ENCODE peak calls at places on chromosome 20, in ten cellular contexts. One of them, this sample, is unnamed.

GRCh38 chr20:11035211-11035610 is 361.4 kb upstream of the JAG1 start:
- DNase-seq in EH: peak
- DNase-seq in amygdala: no peak
- DNase-seq in AG08395: no peak
- DNase-seq in dermis microvascular lymphatic vessel endothelial cell: no peak
- DNase-seq in SHP77 treated with DMSO at 0.1 percent for 48 hours: no peak
- DNase-seq in T-helper 2 cell: no peak
- DNase-seq in EL: peak
- DNase-seq in left lung: no peak
- DNase-seq in stimulated activated CD4-positive, alpha-beta T cell treated with anti-CD3 and anti-CD28 coated beads, Interleukin-12 subunit alpha, Interleukin-12 subunit beta, amount 100 ng/mL, for 48 hours: no peak
- DNase-seq in this sample: peak

GRCh38 chr20:2140561-2140960 is 38.9 kb downstream of the STK35 start:
- DNase-seq in stimulated activated CD4-positive, alpha-beta T cell treated with anti-CD3 and anti-CD28 coated beads, Interleukin-12 subunit alpha, Interleukin-12 subunit beta, amount 100 ng/mL, for 48 hours: no peak
- DNase-seq in AG08395: peak
- DNase-seq in EH: peak
- DNase-seq in EL: peak
- DNase-seq in SHP77 treated with DMSO at 0.1 percent for 48 hours: no peak
- DNase-seq in dermis microvascular lymphatic vessel endothelial cell: no peak
- DNase-seq in amygdala: no peak
- DNase-seq in T-helper 2 cell: no peak
- DNase-seq in left lung: no peak
- DNase-seq in this sample: no peak

GRCh38 chr20:19903168-19903676 is 113.9 kb upstream of the NAA20 start:
- DNase-seq in stimulated activated CD4-positive, alpha-beta T cell treated with anti-CD3 and anti-CD28 coated beads, Interleukin-12 subunit alpha, Interleukin-12 subunit beta, amount 100 ng/mL, for 48 hours: no peak
- DNase-seq in AG08395: no peak
- DNase-seq in dermis microvascular lymphatic vessel endothelial cell: peak
- DNase-seq in amygdala: no peak
- DNase-seq in EH: no peak
- DNase-seq in SHP77 treated with DMSO at 0.1 percent for 48 hours: peak
- DNase-seq in left lung: no peak
- DNase-seq in T-helper 2 cell: no peak
- DNase-seq in EL: no peak
- DNase-seq in this sample: peak

GRCh38 chr20:45343867-45344721 is 4.1 kb downstream of the SDC4 start:
- DNase-seq in stimulated activated CD4-positive, alpha-beta T cell treated with anti-CD3 and anti-CD28 coated beads, Interleukin-12 subunit alpha, Interleukin-12 subunit beta, amount 100 ng/mL, for 48 hours: no peak
- DNase-seq in amygdala: peak
- DNase-seq in dermis microvascular lymphatic vessel endothelial cell: peak
- DNase-seq in AG08395: peak
- DNase-seq in T-helper 2 cell: no peak
- DNase-seq in EH: peak
- DNase-seq in left lung: no peak
- DNase-seq in EL: peak
- DNase-seq in SHP77 treated with DMSO at 0.1 percent for 48 hours: no peak
- DNase-seq in this sample: peak

GRCh38 chr20:53943522-53944291 is 126.7 kb downstream of the BCAS1 start:
- DNase-seq in SHP77 treated with DMSO at 0.1 percent for 48 hours: no peak
- DNase-seq in stimulated activated CD4-positive, alpha-beta T cell treated with anti-CD3 and anti-CD28 coated beads, Interleukin-12 subunit alpha, Interleukin-12 subunit beta, amount 100 ng/mL, for 48 hours: no peak
- DNase-seq in EH: peak
- DNase-seq in dermis microvascular lymphatic vessel endothelial cell: peak
- DNase-seq in left lung: no peak
- DNase-seq in EL: peak
- DNase-seq in amygdala: no peak
- DNase-seq in T-helper 2 cell: no peak
- DNase-seq in AG08395: peak
- DNase-seq in this sample: peak

GRCh38 chr20:40962733-40963504 is 65.7 kb upstream of the TOP1 start:
- DNase-seq in SHP77 treated with DMSO at 0.1 percent for 48 hours: no peak
- DNase-seq in AG08395: peak
- DNase-seq in T-helper 2 cell: peak
- DNase-seq in dermis microvascular lymphatic vessel endothelial cell: peak
- DNase-seq in left lung: peak
- DNase-seq in EL: peak
- DNase-seq in stimulated activated CD4-positive, alpha-beta T cell treated with anti-CD3 and anti-CD28 coated beads, Interleukin-12 subunit alpha, Interleukin-12 subunit beta, amount 100 ng/mL, for 48 hours: peak
- DNase-seq in amygdala: no peak
- DNase-seq in EH: peak
- DNase-seq in this sample: peak

GRCh38 chr20:18314786-18315406 is 26.6 kb downstream of the ZNF133 start:
- DNase-seq in EL: peak
- DNase-seq in T-helper 2 cell: no peak
- DNase-seq in AG08395: peak
- DNase-seq in left lung: no peak
- DNase-seq in amygdala: no peak
- DNase-seq in dermis microvascular lymphatic vessel endothelial cell: no peak
- DNase-seq in SHP77 treated with DMSO at 0.1 percent for 48 hours: no peak
- DNase-seq in EH: peak
- DNase-seq in stimulated activated CD4-positive, alpha-beta T cell treated with anti-CD3 and anti-CD28 coated beads, Interleukin-12 subunit alpha, Interleukin-12 subunit beta, amount 100 ng/mL, for 48 hours: no peak
- DNase-seq in this sample: peak

GRCh38 chr20:60204601-60205000 is 246.4 kb downstream of the CDH26 start:
- DNase-seq in AG08395: no peak
- DNase-seq in EL: no peak
- DNase-seq in EH: no peak
- DNase-seq in stimulated activated CD4-positive, alpha-beta T cell treated with anti-CD3 and anti-CD28 coated beads, Interleukin-12 subunit alpha, Interleukin-12 subunit beta, amount 100 ng/mL, for 48 hours: no peak
- DNase-seq in T-helper 2 cell: no peak
- DNase-seq in SHP77 treated with DMSO at 0.1 percent for 48 hours: no peak
- DNase-seq in dermis microvascular lymphatic vessel endothelial cell: no peak
- DNase-seq in left lung: no peak
- DNase-seq in amygdala: no peak
- DNase-seq in this sample: no peak

GRCh38 chr20:6744805-6745204 is 22.7 kb upstream of the BMP2 start:
- DNase-seq in AG08395: no peak
- DNase-seq in T-helper 2 cell: no peak
- DNase-seq in EH: peak
- DNase-seq in left lung: no peak
- DNase-seq in EL: no peak
- DNase-seq in dermis microvascular lymphatic vessel endothelial cell: no peak
- DNase-seq in stimulated activated CD4-positive, alpha-beta T cell treated with anti-CD3 and anti-CD28 coated beads, Interleukin-12 subunit alpha, Interleukin-12 subunit beta, amount 100 ng/mL, for 48 hours: no peak
- DNase-seq in SHP77 treated with DMSO at 0.1 percent for 48 hours: no peak
- DNase-seq in amygdala: no peak
- DNase-seq in this sample: peak

GRCh38 chr20:1777476-1777820 is 117.8 kb upstream of the SIRPA start:
- DNase-seq in amygdala: no peak
- DNase-seq in AG08395: no peak
- DNase-seq in left lung: no peak
- DNase-seq in EL: no peak
- DNase-seq in dermis microvascular lymphatic vessel endothelial cell: no peak
- DNase-seq in stimulated activated CD4-positive, alpha-beta T cell treated with anti-CD3 and anti-CD28 coated beads, Interleukin-12 subunit alpha, Interleukin-12 subunit beta, amount 100 ng/mL, for 48 hours: no peak
- DNase-seq in EH: no peak
- DNase-seq in SHP77 treated with DMSO at 0.1 percent for 48 hours: no peak
- DNase-seq in T-helper 2 cell: no peak
- DNase-seq in this sample: no peak

GRCh38 chr20:37542281-37542680 is 14.6 kb upstream of the BLCAP start:
- DNase-seq in SHP77 treated with DMSO at 0.1 percent for 48 hours: no peak
- DNase-seq in amygdala: no peak
- DNase-seq in EL: peak
- DNase-seq in T-helper 2 cell: no peak
- DNase-seq in dermis microvascular lymphatic vessel endothelial cell: peak
- DNase-seq in EH: peak
- DNase-seq in AG08395: no peak
- DNase-seq in left lung: no peak
- DNase-seq in stimulated activated CD4-positive, alpha-beta T cell treated with anti-CD3 and anti-CD28 coated beads, Interleukin-12 subunit alpha, Interleukin-12 subunit beta, amount 100 ng/mL, for 48 hours: no peak
- DNase-seq in this sample: no peak

GRCh38 chr20:40897177-40897700 is 131.4 kb upstream of the TOP1 start:
- DNase-seq in AG08395: peak
- DNase-seq in stimulated activated CD4-positive, alpha-beta T cell treated with anti-CD3 and anti-CD28 coated beads, Interleukin-12 subunit alpha, Interleukin-12 subunit beta, amount 100 ng/mL, for 48 hours: no peak
- DNase-seq in left lung: no peak
- DNase-seq in T-helper 2 cell: no peak
- DNase-seq in EL: peak
- DNase-seq in dermis microvascular lymphatic vessel endothelial cell: no peak
- DNase-seq in EH: peak
- DNase-seq in SHP77 treated with DMSO at 0.1 percent for 48 hours: no peak
- DNase-seq in amygdala: no peak
- DNase-seq in this sample: no peak

GRCh38 chr20:1875762-1876161 is 19.4 kb upstream of the SIRPA start:
- DNase-seq in EH: no peak
- DNase-seq in amygdala: no peak
- DNase-seq in dermis microvascular lymphatic vessel endothelial cell: no peak
- DNase-seq in stimulated activated CD4-positive, alpha-beta T cell treated with anti-CD3 and anti-CD28 coated beads, Interleukin-12 subunit alpha, Interleukin-12 subunit beta, amount 100 ng/mL, for 48 hours: no peak
- DNase-seq in AG08395: no peak
- DNase-seq in SHP77 treated with DMSO at 0.1 percent for 48 hours: no peak
- DNase-seq in EL: no peak
- DNase-seq in T-helper 2 cell: no peak
- DNase-seq in left lung: no peak
- DNase-seq in this sample: no peak

GRCh38 chr20:53091789-53092188 is 119.6 kb downstream of the TSHZ2 start:
- DNase-seq in EL: no peak
- DNase-seq in EH: no peak
- DNase-seq in left lung: no peak
- DNase-seq in stimulated activated CD4-positive, alpha-beta T cell treated with anti-CD3 and anti-CD28 coated beads, Interleukin-12 subunit alpha, Interleukin-12 subunit beta, amount 100 ng/mL, for 48 hours: no peak
- DNase-seq in SHP77 treated with DMSO at 0.1 percent for 48 hours: no peak
- DNase-seq in dermis microvascular lymphatic vessel endothelial cell: no peak
- DNase-seq in AG08395: no peak
- DNase-seq in T-helper 2 cell: no peak
- DNase-seq in amygdala: no peak
- DNase-seq in this sample: no peak

GRCh38 chr20:46406986-46407670 is 713 bp upstream of the ELMO2 start:
- DNase-seq in AG08395: no peak
- DNase-seq in EL: no peak
- DNase-seq in left lung: peak
- DNase-seq in stimulated activated CD4-positive, alpha-beta T cell treated with anti-CD3 and anti-CD28 coated beads, Interleukin-12 subunit alpha, Interleukin-12 subunit beta, amount 100 ng/mL, for 48 hours: peak
- DNase-seq in amygdala: no peak
- DNase-seq in EH: no peak
- DNase-seq in dermis microvascular lymphatic vessel endothelial cell: peak
- DNase-seq in SHP77 treated with DMSO at 0.1 percent for 48 hours: peak
- DNase-seq in T-helper 2 cell: peak
- DNase-seq in this sample: peak

GRCh38 chr20:49570828-49571552 is 3.1 kb upstream of the PTGIS start:
- DNase-seq in EH: peak
- DNase-seq in stimulated activated CD4-positive, alpha-beta T cell treated with anti-CD3 and anti-CD28 coated beads, Interleukin-12 subunit alpha, Interleukin-12 subunit beta, amount 100 ng/mL, for 48 hours: no peak
- DNase-seq in EL: peak
- DNase-seq in dermis microvascular lymphatic vessel endothelial cell: no peak
- DNase-seq in amygdala: no peak
- DNase-seq in AG08395: no peak
- DNase-seq in SHP77 treated with DMSO at 0.1 percent for 48 hours: no peak
- DNase-seq in T-helper 2 cell: no peak
- DNase-seq in left lung: no peak
- DNase-seq in this sample: no peak

GRCh38 chr20:4672948-4673347 is 48.8 kb upstream of the PRND start:
- DNase-seq in T-helper 2 cell: no peak
- DNase-seq in amygdala: no peak
- DNase-seq in stimulated activated CD4-positive, alpha-beta T cell treated with anti-CD3 and anti-CD28 coated beads, Interleukin-12 subunit alpha, Interleukin-12 subunit beta, amount 100 ng/mL, for 48 hours: no peak
- DNase-seq in AG08395: no peak
- DNase-seq in EL: no peak
- DNase-seq in EH: no peak
- DNase-seq in SHP77 treated with DMSO at 0.1 percent for 48 hours: no peak
- DNase-seq in dermis microvascular lymphatic vessel endothelial cell: no peak
- DNase-seq in left lung: no peak
- DNase-seq in this sample: no peak

GRCh38 chr20:25009218-25010145 is 16.9 kb upstream of the APMAP start:
- DNase-seq in EH: peak
- DNase-seq in AG08395: peak
- DNase-seq in amygdala: no peak
- DNase-seq in left lung: no peak
- DNase-seq in EL: no peak
- DNase-seq in T-helper 2 cell: no peak
- DNase-seq in SHP77 treated with DMSO at 0.1 percent for 48 hours: no peak
- DNase-seq in dermis microvascular lymphatic vessel endothelial cell: no peak
- DNase-seq in stimulated activated CD4-positive, alpha-beta T cell treated with anti-CD3 and anti-CD28 coated beads, Interleukin-12 subunit alpha, Interleukin-12 subunit beta, amount 100 ng/mL, for 48 hours: no peak
- DNase-seq in this sample: no peak

GRCh38 chr20:6044102-6044501 is 9.8 kb downstream of the LRRN4 start:
- DNase-seq in EH: no peak
- DNase-seq in SHP77 treated with DMSO at 0.1 percent for 48 hours: no peak
- DNase-seq in EL: no peak
- DNase-seq in left lung: no peak
- DNase-seq in AG08395: no peak
- DNase-seq in dermis microvascular lymphatic vessel endothelial cell: no peak
- DNase-seq in stimulated activated CD4-positive, alpha-beta T cell treated with anti-CD3 and anti-CD28 coated beads, Interleukin-12 subunit alpha, Interleukin-12 subunit beta, amount 100 ng/mL, for 48 hours: no peak
- DNase-seq in T-helper 2 cell: no peak
- DNase-seq in amygdala: no peak
- DNase-seq in this sample: no peak

GRCh38 chr20:4483481-4483880 is 238.2 kb upstream of the PRND start:
- DNase-seq in left lung: no peak
- DNase-seq in SHP77 treated with DMSO at 0.1 percent for 48 hours: no peak
- DNase-seq in EL: peak
- DNase-seq in T-helper 2 cell: no peak
- DNase-seq in stimulated activated CD4-positive, alpha-beta T cell treated with anti-CD3 and anti-CD28 coated beads, Interleukin-12 subunit alpha, Interleukin-12 subunit beta, amount 100 ng/mL, for 48 hours: no peak
- DNase-seq in EH: peak
- DNase-seq in dermis microvascular lymphatic vessel endothelial cell: no peak
- DNase-seq in amygdala: no peak
- DNase-seq in AG08395: peak
- DNase-seq in this sample: peak

GRCh38 chr20:60999256-60999655 is 252.8 kb upstream of the CDH4 start:
- DNase-seq in dermis microvascular lymphatic vessel endothelial cell: no peak
- DNase-seq in left lung: no peak
- DNase-seq in AG08395: no peak
- DNase-seq in EH: no peak
- DNase-seq in stimulated activated CD4-positive, alpha-beta T cell treated with anti-CD3 and anti-CD28 coated beads, Interleukin-12 subunit alpha, Interleukin-12 subunit beta, amount 100 ng/mL, for 48 hours: no peak
- DNase-seq in SHP77 treated with DMSO at 0.1 percent for 48 hours: no peak
- DNase-seq in T-helper 2 cell: no peak
- DNase-seq in EL: no peak
- DNase-seq in amygdala: no peak
- DNase-seq in this sample: no peak

GRCh38 chr20:48523191-48523757 is 304.5 kb downstream of the PREX1 start:
- DNase-seq in SHP77 treated with DMSO at 0.1 percent for 48 hours: no peak
- DNase-seq in AG08395: peak
- DNase-seq in dermis microvascular lymphatic vessel endothelial cell: peak
- DNase-seq in amygdala: no peak
- DNase-seq in T-helper 2 cell: no peak
- DNase-seq in EL: peak
- DNase-seq in stimulated activated CD4-positive, alpha-beta T cell treated with anti-CD3 and anti-CD28 coated beads, Interleukin-12 subunit alpha, Interleukin-12 subunit beta, amount 100 ng/mL, for 48 hours: no peak
- DNase-seq in EH: peak
- DNase-seq in left lung: no peak
- DNase-seq in this sample: peak

GRCh38 chr20:61802721-61803311 is 262.9 kb downstream of the TAF4 start:
- DNase-seq in dermis microvascular lymphatic vessel endothelial cell: no peak
- DNase-seq in EL: no peak
- DNase-seq in amygdala: no peak
- DNase-seq in T-helper 2 cell: no peak
- DNase-seq in SHP77 treated with DMSO at 0.1 percent for 48 hours: no peak
- DNase-seq in AG08395: no peak
- DNase-seq in EH: no peak
- DNase-seq in stimulated activated CD4-positive, alpha-beta T cell treated with anti-CD3 and anti-CD28 coated beads, Interleukin-12 subunit alpha, Interleukin-12 subunit beta, amount 100 ng/mL, for 48 hours: no peak
- DNase-seq in left lung: peak
- DNase-seq in this sample: no peak

This sample was measured in lung microvascular endothelial cell.